ENCODE peak calls at places on chromosomes 12 and 14, in nine cellular contexts. One of them, this sample, is unnamed.

GRCh38 chr14:79018846-79019245 is 848.7 kb downstream of the NRXN3 start:
- DNase-seq in NCI-H748 treated with DMSO at 0.1 percent for 48 hours: no peak
- DNase-seq in stimulated activated CD4-positive, alpha-beta T cell treated with anti-CD3 and anti-CD28 coated beads, TNF-alpha, amount 100 ng/mL, for 4 hours: no peak
- DNase-seq in NCI-H1436: no peak
- DNase-seq in CD4-positive, CD25-positive, alpha-beta regulatory T cell: no peak
- DNase-seq in anterior cingulate cortex: no peak
- DNase-seq in left cardiac atrium: no peak
- DNase-seq in posterior vena cava: no peak
- DNase-seq in activated naive CD8-positive, alpha-beta T cell treated with anti-CD3 and anti-CD28 coated beads, Interleukin-2, amount 50 U/mL, for 24 hours: no peak
- DNase-seq in this sample: no peak

GRCh38 chr14:100424504-100425453 is 101.6 kb downstream of the SLC25A47 start:
- DNase-seq in NCI-H748 treated with DMSO at 0.1 percent for 48 hours: no peak
- DNase-seq in stimulated activated CD4-positive, alpha-beta T cell treated with anti-CD3 and anti-CD28 coated beads, TNF-alpha, amount 100 ng/mL, for 4 hours: no peak
- DNase-seq in NCI-H1436: no peak
- DNase-seq in CD4-positive, CD25-positive, alpha-beta regulatory T cell: peak; percentile 28
- DNase-seq in anterior cingulate cortex: no peak
- DNase-seq in left cardiac atrium: no peak
- DNase-seq in posterior vena cava: no peak
- DNase-seq in activated naive CD8-positive, alpha-beta T cell treated with anti-CD3 and anti-CD28 coated beads, Interleukin-2, amount 50 U/mL, for 24 hours: no peak
- DNase-seq in this sample: no peak

GRCh38 chr14:95876769-95877490 is at the start of gene TUNAR:
- DNase-seq in NCI-H748 treated with DMSO at 0.1 percent for 48 hours: no peak
- DNase-seq in stimulated activated CD4-positive, alpha-beta T cell treated with anti-CD3 and anti-CD28 coated beads, TNF-alpha, amount 100 ng/mL, for 4 hours: no peak
- DNase-seq in NCI-H1436: peak; percentile 3
- DNase-seq in CD4-positive, CD25-positive, alpha-beta regulatory T cell: no peak
- DNase-seq in anterior cingulate cortex: no peak
- DNase-seq in left cardiac atrium: no peak
- DNase-seq in posterior vena cava: no peak
- DNase-seq in activated naive CD8-positive, alpha-beta T cell treated with anti-CD3 and anti-CD28 coated beads, Interleukin-2, amount 50 U/mL, for 24 hours: no peak
- DNase-seq in this sample: peak; percentile 28

GRCh38 chr12:6757028-6757689 is 4.2 kb upstream of the MLF2 start:
- DNase-seq in NCI-H748 treated with DMSO at 0.1 percent for 48 hours: no peak
- DNase-seq in stimulated activated CD4-positive, alpha-beta T cell treated with anti-CD3 and anti-CD28 coated beads, TNF-alpha, amount 100 ng/mL, for 4 hours: no peak
- DNase-seq in NCI-H1436: no peak
- DNase-seq in CD4-positive, CD25-positive, alpha-beta regulatory T cell: no peak
- DNase-seq in anterior cingulate cortex: no peak
- DNase-seq in left cardiac atrium: no peak
- DNase-seq in posterior vena cava: no peak
- DNase-seq in activated naive CD8-positive, alpha-beta T cell treated with anti-CD3 and anti-CD28 coated beads, Interleukin-2, amount 50 U/mL, for 24 hours: no peak
- DNase-seq in this sample: no peak

GRCh38 chr14:89264196-89264800 is 152.7 kb downstream of the FOXN3 start:
- DNase-seq in NCI-H748 treated with DMSO at 0.1 percent for 48 hours: no peak
- DNase-seq in stimulated activated CD4-positive, alpha-beta T cell treated with anti-CD3 and anti-CD28 coated beads, TNF-alpha, amount 100 ng/mL, for 4 hours: no peak
- DNase-seq in NCI-H1436: no peak
- DNase-seq in CD4-positive, CD25-positive, alpha-beta regulatory T cell: no peak
- DNase-seq in anterior cingulate cortex: no peak
- DNase-seq in left cardiac atrium: no peak
- DNase-seq in posterior vena cava: no peak
- DNase-seq in activated naive CD8-positive, alpha-beta T cell treated with anti-CD3 and anti-CD28 coated beads, Interleukin-2, amount 50 U/mL, for 24 hours: no peak
- DNase-seq in this sample: no peak

GRCh38 chr12:75658826-75659823 is 147.7 kb upstream of the KRR1 start:
- DNase-seq in NCI-H748 treated with DMSO at 0.1 percent for 48 hours: no peak
- DNase-seq in stimulated activated CD4-positive, alpha-beta T cell treated with anti-CD3 and anti-CD28 coated beads, TNF-alpha, amount 100 ng/mL, for 4 hours: no peak
- DNase-seq in NCI-H1436: peak; percentile 12
- DNase-seq in CD4-positive, CD25-positive, alpha-beta regulatory T cell: peak; percentile 39
- DNase-seq in anterior cingulate cortex: no peak
- DNase-seq in left cardiac atrium: no peak
- DNase-seq in posterior vena cava: no peak
- DNase-seq in activated naive CD8-positive, alpha-beta T cell treated with anti-CD3 and anti-CD28 coated beads, Interleukin-2, amount 50 U/mL, for 24 hours: no peak
- DNase-seq in this sample: no peak

GRCh38 chr14:102316048-102316745 is 3.3 kb upstream of the ZNF839 start:
- DNase-seq in NCI-H748 treated with DMSO at 0.1 percent for 48 hours: peak; percentile 64
- DNase-seq in stimulated activated CD4-positive, alpha-beta T cell treated with anti-CD3 and anti-CD28 coated beads, TNF-alpha, amount 100 ng/mL, for 4 hours: no peak
- DNase-seq in NCI-H1436: no peak
- DNase-seq in CD4-positive, CD25-positive, alpha-beta regulatory T cell: peak; percentile 53
- DNase-seq in anterior cingulate cortex: peak; percentile 53
- DNase-seq in left cardiac atrium: no peak
- DNase-seq in posterior vena cava: peak; percentile 26
- DNase-seq in activated naive CD8-positive, alpha-beta T cell treated with anti-CD3 and anti-CD28 coated beads, Interleukin-2, amount 50 U/mL, for 24 hours: no peak
- DNase-seq in this sample: peak; percentile 92

GRCh38 chr12:51183816-51184215 is 10.9 kb upstream of the TFCP2 start:
- DNase-seq in NCI-H748 treated with DMSO at 0.1 percent for 48 hours: no peak
- DNase-seq in stimulated activated CD4-positive, alpha-beta T cell treated with anti-CD3 and anti-CD28 coated beads, TNF-alpha, amount 100 ng/mL, for 4 hours: no peak
- DNase-seq in NCI-H1436: no peak
- DNase-seq in CD4-positive, CD25-positive, alpha-beta regulatory T cell: no peak
- DNase-seq in anterior cingulate cortex: no peak
- DNase-seq in left cardiac atrium: peak; percentile 36
- DNase-seq in posterior vena cava: peak; percentile 43
- DNase-seq in activated naive CD8-positive, alpha-beta T cell treated with anti-CD3 and anti-CD28 coated beads, Interleukin-2, amount 50 U/mL, for 24 hours: no peak
- DNase-seq in this sample: no peak

GRCh38 chr14:71610797-71611196 is 321.4 kb upstream of the RGS6 start:
- DNase-seq in NCI-H748 treated with DMSO at 0.1 percent for 48 hours: peak; percentile 14
- DNase-seq in stimulated activated CD4-positive, alpha-beta T cell treated with anti-CD3 and anti-CD28 coated beads, TNF-alpha, amount 100 ng/mL, for 4 hours: no peak
- DNase-seq in NCI-H1436: peak; percentile 12
- DNase-seq in CD4-positive, CD25-positive, alpha-beta regulatory T cell: no peak
- DNase-seq in anterior cingulate cortex: no peak
- DNase-seq in left cardiac atrium: no peak
- DNase-seq in posterior vena cava: no peak
- DNase-seq in activated naive CD8-positive, alpha-beta T cell treated with anti-CD3 and anti-CD28 coated beads, Interleukin-2, amount 50 U/mL, for 24 hours: no peak
- DNase-seq in this sample: no peak

GRCh38 chr14:105783707-105784106 is 257.3 kb downstream of the TMEM121 start:
- DNase-seq in NCI-H748 treated with DMSO at 0.1 percent for 48 hours: no peak
- DNase-seq in stimulated activated CD4-positive, alpha-beta T cell treated with anti-CD3 and anti-CD28 coated beads, TNF-alpha, amount 100 ng/mL, for 4 hours: no peak
- DNase-seq in NCI-H1436: no peak
- DNase-seq in CD4-positive, CD25-positive, alpha-beta regulatory T cell: no peak
- DNase-seq in anterior cingulate cortex: no peak
- DNase-seq in left cardiac atrium: no peak
- DNase-seq in posterior vena cava: no peak
- DNase-seq in activated naive CD8-positive, alpha-beta T cell treated with anti-CD3 and anti-CD28 coated beads, Interleukin-2, amount 50 U/mL, for 24 hours: no peak
- DNase-seq in this sample: no peak

GRCh38 chr12:127717293-127717692 is 549.7 kb upstream of the TMEM132C start:
- DNase-seq in NCI-H748 treated with DMSO at 0.1 percent for 48 hours: no peak
- DNase-seq in stimulated activated CD4-positive, alpha-beta T cell treated with anti-CD3 and anti-CD28 coated beads, TNF-alpha, amount 100 ng/mL, for 4 hours: no peak
- DNase-seq in NCI-H1436: no peak
- DNase-seq in CD4-positive, CD25-positive, alpha-beta regulatory T cell: no peak
- DNase-seq in anterior cingulate cortex: no peak
- DNase-seq in left cardiac atrium: no peak
- DNase-seq in posterior vena cava: no peak
- DNase-seq in activated naive CD8-positive, alpha-beta T cell treated with anti-CD3 and anti-CD28 coated beads, Interleukin-2, amount 50 U/mL, for 24 hours: no peak
- DNase-seq in this sample: no peak

GRCh38 chr12:78918221-78918620 is 53.6 kb downstream of the SYT1 start:
- DNase-seq in NCI-H748 treated with DMSO at 0.1 percent for 48 hours: no peak
- DNase-seq in stimulated activated CD4-positive, alpha-beta T cell treated with anti-CD3 and anti-CD28 coated beads, TNF-alpha, amount 100 ng/mL, for 4 hours: no peak
- DNase-seq in NCI-H1436: no peak
- DNase-seq in CD4-positive, CD25-positive, alpha-beta regulatory T cell: no peak
- DNase-seq in anterior cingulate cortex: no peak
- DNase-seq in left cardiac atrium: no peak
- DNase-seq in posterior vena cava: no peak
- DNase-seq in activated naive CD8-positive, alpha-beta T cell treated with anti-CD3 and anti-CD28 coated beads, Interleukin-2, amount 50 U/mL, for 24 hours: no peak
- DNase-seq in this sample: no peak

GRCh38 chr12:46916796-46917419 is 91.1 kb upstream of the SLC38A4 start:
- DNase-seq in NCI-H748 treated with DMSO at 0.1 percent for 48 hours: no peak
- DNase-seq in stimulated activated CD4-positive, alpha-beta T cell treated with anti-CD3 and anti-CD28 coated beads, TNF-alpha, amount 100 ng/mL, for 4 hours: no peak
- DNase-seq in NCI-H1436: no peak
- DNase-seq in CD4-positive, CD25-positive, alpha-beta regulatory T cell: no peak
- DNase-seq in anterior cingulate cortex: no peak
- DNase-seq in left cardiac atrium: no peak
- DNase-seq in posterior vena cava: no peak
- DNase-seq in activated naive CD8-positive, alpha-beta T cell treated with anti-CD3 and anti-CD28 coated beads, Interleukin-2, amount 50 U/mL, for 24 hours: no peak
- DNase-seq in this sample: no peak

GRCh38 chr12:125683748-125684381 is 618.6 kb downstream of the AACS start:
- DNase-seq in NCI-H748 treated with DMSO at 0.1 percent for 48 hours: no peak
- DNase-seq in stimulated activated CD4-positive, alpha-beta T cell treated with anti-CD3 and anti-CD28 coated beads, TNF-alpha, amount 100 ng/mL, for 4 hours: no peak
- DNase-seq in NCI-H1436: no peak
- DNase-seq in CD4-positive, CD25-positive, alpha-beta regulatory T cell: peak; percentile 5
- DNase-seq in anterior cingulate cortex: no peak
- DNase-seq in left cardiac atrium: no peak
- DNase-seq in posterior vena cava: no peak
- DNase-seq in activated naive CD8-positive, alpha-beta T cell treated with anti-CD3 and anti-CD28 coated beads, Interleukin-2, amount 50 U/mL, for 24 hours: peak; percentile 55
- DNase-seq in this sample: no peak

GRCh38 chr12:27179399-27180214 is 64.5 kb upstream of the STK38L start:
- DNase-seq in NCI-H748 treated with DMSO at 0.1 percent for 48 hours: no peak
- DNase-seq in stimulated activated CD4-positive, alpha-beta T cell treated with anti-CD3 and anti-CD28 coated beads, TNF-alpha, amount 100 ng/mL, for 4 hours: no peak
- DNase-seq in NCI-H1436: no peak
- DNase-seq in CD4-positive, CD25-positive, alpha-beta regulatory T cell: peak; percentile 80
- DNase-seq in anterior cingulate cortex: no peak
- DNase-seq in left cardiac atrium: no peak
- DNase-seq in posterior vena cava: no peak
- DNase-seq in activated naive CD8-positive, alpha-beta T cell treated with anti-CD3 and anti-CD28 coated beads, Interleukin-2, amount 50 U/mL, for 24 hours: peak; percentile 21
- DNase-seq in this sample: no peak

This sample was measured in NCI-H2227 treated with DMSO at 0.1 percent for 48 hours.